ENCODE peak calls at places on chromosome 17, in four cellular contexts. C is SHP77, G is cardiac fibroblast, Y is NCI-H460. L is an unnamed sample.
A peak's percentile ranks its signal among the peaks of the same experiment; 100 is the strongest.

GRCh38 chr17:82325286-82326180 is 8.0 kb downstream of the SECTM1 start:
- DNase-seq in C (no peak), Y (no peak), G (no peak), L (no peak)

GRCh38 chr17:51087072-51087757 is 33.5 kb downstream of the SPAG9 start:
- DNase-seq in G (peak; percentile 25), Y (no peak), C (no peak), L (no peak)

GRCh38 chr17:3976675-3977171 is 12.5 kb upstream of the ATP2A3 start:
- DNase-seq in G (no peak), Y (no peak), C (no peak), L (no peak)

GRCh38 chr17:66567234-66568170 is 265.1 kb downstream of the PRKCA start:
- DNase-seq in C (no peak), G (peak; percentile 91), Y (peak; percentile 76), L (peak; percentile 83)

GRCh38 chr17:17837966-17838962 is 1.5 kb upstream of the SREBF1 start:
- DNase-seq in G (peak; percentile 76), Y (peak; percentile 45), C (peak; percentile 58), L (no peak)

GRCh38 chr17:50101346-50102163 is 6.4 kb downstream of the PDK2 start:
- DNase-seq in G (no peak), Y (no peak), C (no peak), L (no peak)

GRCh38 chr17:48093341-48094045 is 7.8 kb downstream of the CBX1 start:
- DNase-seq in G (no peak), Y (no peak), C (no peak), L (no peak)

GRCh38 chr17:17379197-17379991 is 76.2 kb downstream of the NT5M start:
- DNase-seq in Y (no peak), G (peak; percentile 95), C (no peak), L (no peak)

GRCh38 chr17:13253746-13254410 is 236.1 kb upstream of the ELAC2 start:
- DNase-seq in Y (no peak), C (no peak), G (no peak), L (no peak)

GRCh38 chr17:73196500-73196899 is 3.6 kb downstream of the COG1 start:
- DNase-seq in G (peak; percentile 31), C (peak; percentile 85), Y (no peak), L (no peak)

GRCh38 chr17:81509048-81509686 is 3.4 kb downstream of the ACTG1 start:
- DNase-seq in Y (no peak), G (no peak), C (no peak), L (no peak)

GRCh38 chr17:49861150-49861884 is 13.4 kb upstream of the TAC4 start:
- DNase-seq in G (peak; percentile 45), Y (peak; percentile 46), C (no peak), L (peak; percentile 42)

GRCh38 chr17:2388705-2389099 is 12.2 kb downstream of the MNT start:
- DNase-seq in C (no peak), Y (no peak), G (no peak), L (no peak)

GRCh38 chr17:7023576-7024401 is 939 bp downstream of the BCL6B start:
- DNase-seq in C (peak; percentile 98), G (peak; percentile 95), Y (peak; percentile 91), L (peak; percentile 97)

GRCh38 chr17:36085710-36086268 is 4.2 kb downstream of the CCL3 start:
- DNase-seq in Y (no peak), G (peak; percentile 44), C (no peak), L (no peak)

GRCh38 chr17:3915642-3916012 is 638 bp downstream of the P2RX1 start:
- DNase-seq in C (no peak), G (no peak), Y (no peak), L (no peak)

GRCh38 chr17:81071761-81072741 is 37.1 kb downstream of the BAIAP2 start:
- DNase-seq in G (no peak), C (no peak), Y (no peak), L (no peak)

GRCh38 chr17:67245073-67245693 is at the start of gene HELZ:
- DNase-seq in Y (peak; percentile 79), G (peak; percentile 86), C (peak; percentile 72), L (peak; percentile 82)

GRCh38 chr17:3952186-3952585 is 12.1 kb downstream of the ATP2A3 start:
- DNase-seq in Y (no peak), C (no peak), G (no peak), L (no peak)

GRCh38 chr17:77451894-77452852 is 311.4 kb downstream of the SEC14L1 start:
- DNase-seq in G (peak; percentile 58), Y (no peak), C (peak; percentile 57), L (peak; percentile 44)

GRCh38 chr17:42118545-42118944 is 2.6 kb downstream of the KAT2A start:
- DNase-seq in G (peak; percentile 50), Y (peak; percentile 25), C (peak; percentile 12), L (peak; percentile 65)

GRCh38 chr17:76805319-76805718 is 62.9 kb upstream of the MGAT5B start:
- DNase-seq in G (peak; percentile 53), Y (no peak), C (no peak), L (no peak)

GRCh38 chr17:30921544-30922196 is at the start of gene ADAP2:
- DNase-seq in C (no peak), Y (peak; percentile 7), G (no peak), L (no peak)

GRCh38 chr17:36731806-36732205 is 130.4 kb downstream of the MRM1 start:
- DNase-seq in Y (no peak), C (no peak), G (no peak), L (no peak)